ENCODE peak calls at places on chromosomes 4 and X, in nine cellular contexts. I is NCI-H146, F is NCI-H1092, T is dermis blood vessel endothelial cell, Y is AG08396, M is Ammon's horn, N is mesothelial cell of epicardium, A is AG10803, G is adipocyte. B is an unnamed sample.

GRCh38 chrX:100098660-100099375 is 311.3 kb downstream of the PCDH19 start:
- DNase-seq in A (peak), N (no peak), M (no peak), T (no peak), F (no peak), I (no peak), Y (no peak), G (no peak), B (no peak)

GRCh38 chrX:140346711-140347110 is 158.2 kb downstream of the SOX3 start:
- DNase-seq in Y (no peak), I (no peak), N (no peak), M (no peak), A (peak), F (no peak), G (no peak), T (no peak), B (no peak)

GRCh38 chr4:38949416-38950051 is 81.9 kb downstream of the FAM114A1 start:
- DNase-seq in G (peak), T (peak), N (no peak), F (no peak), Y (no peak), A (peak), M (no peak), I (no peak), B (no peak)

GRCh38 chr4:179698321-179698720 is 2256.1 kb upstream of the AGA start:
- DNase-seq in N (no peak), Y (no peak), G (no peak), T (no peak), F (no peak), I (no peak), M (no peak), A (no peak), B (no peak)

GRCh38 chr4:8314691-8315255 is 45.2 kb downstream of the HTRA3 start:
- DNase-seq in I (no peak), T (no peak), G (no peak), M (no peak), N (peak), F (no peak), Y (no peak), A (no peak), B (no peak)

GRCh38 chr4:76897522-76898384 is at the start of gene SOWAHB:
- DNase-seq in N (peak), M (no peak), F (peak), T (peak), A (no peak), Y (peak), I (peak), G (peak), B (no peak)

GRCh38 chrX:149275836-149276235 is 229.3 kb downstream of the IDS start:
- DNase-seq in N (no peak), I (no peak), T (no peak), G (no peak), A (peak), Y (no peak), F (no peak), M (no peak), B (no peak)

GRCh38 chrX:7996414-7996813 is 69.2 kb upstream of the PNPLA4 start:
- DNase-seq in M (peak), A (peak), T (peak), G (peak), I (peak), F (peak), Y (peak), N (no peak), B (peak)

GRCh38 chr4:130985371-130985770 is 1889.4 kb downstream of the C4orf33 start:
- DNase-seq in N (no peak), I (no peak), Y (no peak), A (no peak), M (no peak), F (no peak), T (peak), G (no peak), B (no peak)

GRCh38 chr4:152422817-152423320 is 113.0 kb downstream of the FBXW7 start:
- DNase-seq in N (no peak), F (no peak), G (no peak), A (no peak), I (no peak), M (no peak), T (peak), Y (no peak), B (no peak)

GRCh38 chrX:73964607-73965006 is 339.4 kb upstream of the ZCCHC13 start:
- DNase-seq in I (no peak), A (no peak), F (no peak), N (no peak), G (no peak), T (no peak), Y (no peak), M (no peak), B (no peak)

GRCh38 chr4:85368240-85368639 is 106.7 kb upstream of the ARHGAP24 start:
- DNase-seq in I (no peak), N (no peak), T (no peak), G (no peak), A (no peak), M (no peak), Y (no peak), F (no peak), B (no peak)

GRCh38 chr4:14386196-14386595 is 616.1 kb upstream of the CPEB2 start:
- DNase-seq in A (no peak), G (no peak), N (no peak), T (no peak), M (no peak), Y (no peak), I (no peak), F (no peak), B (no peak)

GRCh38 chrX:37776283-37776986 is 3.4 kb upstream of the CYBB start:
- DNase-seq in N (no peak), F (no peak), Y (no peak), M (no peak), I (no peak), A (no peak), G (no peak), T (no peak), B (no peak)

GRCh38 chrX:24424948-24425347 is 40.1 kb upstream of the PDK3 start:
- DNase-seq in M (no peak), A (peak), T (peak), Y (peak), G (peak), F (no peak), I (no peak), N (no peak), B (no peak)

GRCh38 chr4:123553733-123554132 is 157.1 kb downstream of the SPRY1 start:
- DNase-seq in G (no peak), F (no peak), M (no peak), T (no peak), N (no peak), Y (no peak), A (no peak), I (peak), B (no peak)

GRCh38 chrX:10112510-10112909 is 44.3 kb upstream of the CLCN4 start:
- DNase-seq in I (no peak), F (no peak), N (no peak), T (no peak), Y (no peak), A (no peak), G (no peak), M (no peak), B (no peak)

GRCh38 chr4:177051473-177052060 is 258.1 kb upstream of the NEIL3 start:
- DNase-seq in F (no peak), G (peak), I (peak), T (peak), N (no peak), Y (no peak), A (no peak), M (no peak), B (peak)

GRCh38 chr4:181860668-181861067 is 382.5 kb upstream of the TENM3 start:
- DNase-seq in Y (no peak), N (no peak), T (no peak), G (peak), A (peak), I (peak), M (no peak), F (no peak), B (no peak)

GRCh38 chrX:105515561-105515960 is 295.1 kb upstream of the TEX13A start:
- DNase-seq in I (no peak), M (no peak), N (no peak), A (no peak), F (no peak), T (no peak), Y (no peak), G (no peak), B (no peak)

GRCh38 chr4:20639346-20639745 is 60.9 kb upstream of the PACRGL start:
- DNase-seq in T (no peak), G (no peak), Y (no peak), F (peak), A (no peak), M (no peak), N (no peak), I (peak), B (no peak)

GRCh38 chr4:13537011-13537831 is 7.1 kb downstream of the NKX3-2 start:
- DNase-seq in G (no peak), A (no peak), I (no peak), T (no peak), F (no peak), Y (no peak), N (no peak), M (no peak), B (no peak)

GRCh38 chr4:137981277-137981676 is 260.9 kb downstream of the SLC7A11 start:
- DNase-seq in A (peak), M (no peak), T (no peak), Y (no peak), G (no peak), N (no peak), I (no peak), F (no peak), B (no peak)

GRCh38 chr4:73607375-73608026 is 12.7 kb downstream of the RASSF6 start:
- DNase-seq in Y (no peak), A (no peak), G (no peak), T (no peak), M (no peak), F (no peak), N (no peak), I (peak), B (no peak)

GRCh38 chr4:174550541-174550940 is 28.3 kb upstream of the HPGD start:
- DNase-seq in M (no peak), A (no peak), T (no peak), G (no peak), Y (no peak), I (no peak), N (no peak), F (no peak), B (no peak)